ENCODE peak calls at places on chromosomes 11 and 22, in seven cellular contexts. E is lower lobe of right lung, N is GM23248, W is cardiac muscle cell, K is Peyer's patch, F is colonic mucosa, O is neuronal stem cell. A is an unnamed sample.
A peak's percentile ranks its signal among the peaks of the same experiment; 100 is the strongest.

GRCh38 chr11:78802058-78802633 is 227.5 kb upstream of the NARS2 start:
- DNase-seq in E (no peak), N (peak; percentile 18), W (peak; percentile 41), K (no peak), F (no peak), O (no peak), A (no peak)

GRCh38 chr11:8567597-8568198 is 26.3 kb downstream of the STK33 start:
- DNase-seq in E (no peak), N (peak; percentile 39), W (no peak), K (no peak), F (no peak), O (no peak), A (no peak)

GRCh38 chr11:78061088-78061920 is 2.4 kb upstream of the THRSP start:
- DNase-seq in E (no peak), N (no peak), W (no peak), K (no peak), F (no peak), O (no peak), A (no peak)

GRCh38 chr11:123231777-123232176 is 36.7 kb upstream of the CLMP start:
- DNase-seq in E (no peak), N (peak; percentile 71), W (no peak), K (no peak), F (no peak), O (no peak), A (no peak)

GRCh38 chr22:24153959-24154358 is 27.3 kb upstream of the SUSD2 start:
- DNase-seq in E (no peak), N (no peak), W (no peak), K (no peak), F (no peak), O (no peak), A (peak; percentile 31)

GRCh38 chr11:28529046-28529445 is 420.9 kb downstream of the METTL15 start:
- DNase-seq in E (no peak), N (peak; percentile 55), W (peak; percentile 36), K (no peak), F (no peak), O (no peak), A (no peak)

GRCh38 chr11:65448418-65449196 is 26.0 kb downstream of the NEAT1 start:
- DNase-seq in E (no peak), N (peak; percentile 77), W (peak; percentile 85), K (no peak), F (no peak), O (no peak), A (no peak)

GRCh38 chr11:130831506-130832385 is 84.5 kb downstream of the SNX19 start:
- DNase-seq in E (no peak), N (no peak), W (no peak), K (no peak), F (no peak), O (no peak), A (no peak)

GRCh38 chr11:19199766-19200165 is 2.0 kb downstream of the CSRP3 start:
- DNase-seq in E (no peak), N (no peak), W (peak; percentile 33), K (no peak), F (no peak), O (no peak), A (no peak)

GRCh38 chr22:43001271-43002197 is 13.4 kb downstream of the PACSIN2 start:
- DNase-seq in E (peak; percentile 67), N (peak; percentile 68), W (peak; percentile 67), K (no peak), F (no peak), O (no peak), A (no peak)

GRCh38 chr11:123559418-123559817 is 95.0 kb downstream of the SCN3B start:
- DNase-seq in E (no peak), N (peak; percentile 74), W (no peak), K (no peak), F (no peak), O (no peak), A (no peak)

GRCh38 chr22:31695423-31695822 is 33.4 kb upstream of the PISD start:
- DNase-seq in E (no peak), N (no peak), W (peak; percentile 19), K (no peak), F (no peak), O (no peak), A (no peak)

GRCh38 chr11:92136792-92137191 is 87.8 kb upstream of the FAT3 start:
- DNase-seq in E (no peak), N (no peak), W (no peak), K (no peak), F (no peak), O (no peak), A (no peak)

GRCh38 chr11:1730230-1730629 is 20.2 kb downstream of the IFITM10 start:
- DNase-seq in E (no peak), N (no peak), W (no peak), K (no peak), F (no peak), O (no peak), A (no peak)
- H3K4me1 ChIP-seq in E (no peaks in the 10 kb centered on the region), N (no peaks in the 10 kb centered on the region), W (no peaks in the 10 kb centered on the region), K (no peaks in the 10 kb centered on the region), F (no peaks in the 10 kb centered on the region), O (peaks cover 7% of the 10 kb centered on the region), A (no peaks in the 10 kb centered on the region)

GRCh38 chr11:35247863-35248262 is 108.9 kb downstream of the CD44 start:
- DNase-seq in E (no peak), N (no peak), W (no peak), K (no peak), F (no peak), O (no peak), A (no peak)

GRCh38 chr11:35247428-35247827 is 108.5 kb downstream of the CD44 start:
- DNase-seq in E (no peak), N (no peak), W (no peak), K (no peak), F (no peak), O (no peak), A (peak; percentile 3)

GRCh38 chr11:35246725-35247124 is 107.8 kb downstream of the CD44 start:
- DNase-seq in E (no peak), N (peak; percentile 92), W (peak; percentile 55), K (no peak), F (no peak), O (no peak), A (no peak)

GRCh38 chr11:35243774-35244173 is 104.8 kb downstream of the CD44 start:
- DNase-seq in E (no peak), N (no peak), W (no peak), K (no peak), F (no peak), O (no peak), A (no peak)

DNA sequence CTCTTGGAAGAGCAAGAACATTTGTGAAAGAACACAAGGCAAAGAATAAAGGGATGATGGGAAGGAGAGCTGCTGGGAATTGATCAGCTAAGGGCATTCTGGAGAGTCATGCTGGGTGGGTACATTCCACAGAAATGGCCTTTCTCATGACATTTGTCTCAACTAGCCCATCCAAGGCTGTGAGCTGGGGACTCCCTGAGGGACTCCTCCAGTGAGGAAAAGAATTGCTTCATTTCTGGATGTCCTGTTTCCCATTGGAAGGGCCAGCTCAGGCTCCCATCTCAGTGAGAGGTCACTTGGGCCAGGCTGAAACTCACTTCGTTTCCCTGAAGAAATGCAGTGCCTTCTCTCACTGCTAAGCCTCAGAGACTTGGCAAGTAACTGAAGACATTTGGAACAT is 106.8 kb downstream of the CD44 start:
- DNase-seq in E (no peak), N (no peak), W (no peak), K (no peak), F (no peak), O (no peak), A (no peak)
- H3K27ac ChIP-seq in E (no peak overlapping the region), N (no peak overlapping the region), W (no peak overlapping the region), K (no peak overlapping the region), F (no peak overlapping the region), O (no peak overlapping the region), A (no peak overlapping the region)

GRCh38 chr11:72129381-72129780 is 6.1 kb upstream of the FOLR3 start:
- DNase-seq in E (no peak), N (no peak), W (no peak), K (no peak), F (no peak), O (no peak), A (no peak)
- H3K9me3 ChIP-seq in E (no peaks in the 10 kb centered on the region), N (no peaks in the 10 kb centered on the region), W (no peaks in the 10 kb centered on the region), K (no peaks in the 10 kb centered on the region), F (no peaks in the 10 kb centered on the region), O (no peaks in the 10 kb centered on the region), A (no peaks in the 10 kb centered on the region)

GRCh38 chr11:83056204-83056603 is 15.5 kb downstream of the RAB30 start:
- DNase-seq in E (no peak), N (no peak), W (no peak), K (no peak), F (no peak), O (no peak), A (no peak)
- H3K4me1 ChIP-seq in E (peaks cover 27% of the 10 kb centered on the region), N (peaks cover 21% of the 10 kb centered on the region), W (peaks cover 11% of the 10 kb centered on the region), K (peaks cover 22% of the 10 kb centered on the region), F (no peaks in the 10 kb centered on the region), O (no peaks in the 10 kb centered on the region), A (peaks cover 3% of the 10 kb centered on the region)

DNA sequence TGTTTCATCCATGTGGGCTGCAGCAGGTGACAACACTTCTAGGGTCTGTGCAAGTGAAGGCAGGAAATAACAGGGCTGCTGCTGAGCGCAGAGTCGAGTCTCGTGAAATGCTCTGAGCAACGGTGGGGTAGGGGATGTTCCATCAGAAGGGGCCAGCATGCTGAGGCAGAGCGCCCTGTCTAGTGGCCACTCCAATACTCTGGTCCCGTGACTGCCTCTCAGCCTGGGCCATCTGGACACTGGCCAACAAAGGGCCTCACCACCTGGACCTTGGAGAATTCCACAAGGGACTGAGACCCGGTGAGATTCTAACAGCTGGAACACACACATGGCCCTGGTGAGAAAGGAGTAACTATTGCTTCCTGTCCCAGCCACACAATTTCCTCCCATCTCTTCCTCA is 375.7 kb downstream of the SHANK2 start:
- DNase-seq in E (no peak), N (no peak), W (no peak), K (no peak), F (no peak), O (no peak), A (no peak)
- H3K27ac ChIP-seq in E (no peak overlapping the region), N (no peak overlapping the region), W (no peak overlapping the region), K (no peak overlapping the region), F (no peak overlapping the region), O (no peak overlapping the region), A (no peak overlapping the region)

GRCh38 chr22:48212727-48213126 is 1450.3 kb downstream of the TBC1D22A start:
- DNase-seq in E (no peak), N (no peak), W (no peak), K (no peak), F (no peak), O (no peak), A (no peak)
- H3K9me3 ChIP-seq in E (no peaks in the 10 kb centered on the region), N (no peaks in the 10 kb centered on the region), W (no peaks in the 10 kb centered on the region), K (no peaks in the 10 kb centered on the region), F (no peaks in the 10 kb centered on the region), O (no peaks in the 10 kb centered on the region), A (no peaks in the 10 kb centered on the region)